ENCODE peak calls at places on chromosomes 13 and 19, in eight cellular contexts. One of them, this sample, is unnamed. For H3K9me3, the result is how much of the 10 kb centered on the place peaks cover.

GRCh38 chr13:33388254-33388998 is 102.9 kb upstream of the STARD13 start:
- DNase-seq in psoas muscle: no peak
- DNase-seq in H9: no peak
- DNase-seq in adrenal gland: no peak
- DNase-seq in body of pancreas: no peak
- DNase-seq in tibial nerve: no peak
- DNase-seq in aorta: no peak
- DNase-seq in GM23248: peak
- DNase-seq in this sample: no peak

GRCh38 chr13:24834902-24835510 is 71.0 kb downstream of the RNF17 start:
- DNase-seq in body of pancreas: no peak
- DNase-seq in GM23248: no peak
- DNase-seq in adrenal gland: no peak
- DNase-seq in tibial nerve: no peak
- DNase-seq in psoas muscle: no peak
- DNase-seq in aorta: no peak
- DNase-seq in H9: no peak
- DNase-seq in this sample: no peak

GRCh38 chr13:36549771-36550170 is 117.5 kb downstream of the CCNA1 start:
- DNase-seq in psoas muscle: no peak
- DNase-seq in adrenal gland: peak
- DNase-seq in body of pancreas: no peak
- DNase-seq in GM23248: no peak
- DNase-seq in tibial nerve: no peak
- DNase-seq in aorta: no peak
- DNase-seq in H9: no peak
- DNase-seq in this sample: no peak

GRCh38 chr19:15934332-15935078 is at the start of gene CYP4F11:
- DNase-seq in body of pancreas: peak
- DNase-seq in aorta: peak
- DNase-seq in GM23248: no peak
- DNase-seq in H9: no peak
- DNase-seq in psoas muscle: peak
- DNase-seq in tibial nerve: peak
- DNase-seq in adrenal gland: peak
- DNase-seq in this sample: no peak

GRCh38 chr13:41496420-41497234 is 39.3 kb downstream of the RGCC start:
- DNase-seq in aorta: no peak
- DNase-seq in GM23248: peak
- DNase-seq in adrenal gland: no peak
- DNase-seq in psoas muscle: no peak
- DNase-seq in body of pancreas: no peak
- DNase-seq in H9: no peak
- DNase-seq in tibial nerve: no peak
- DNase-seq in this sample: no peak

GRCh38 chr13:45242070-45242469 is 41.2 kb upstream of the KCTD4 start:
- DNase-seq in H9: no peak
- DNase-seq in psoas muscle: no peak
- DNase-seq in adrenal gland: no peak
- DNase-seq in aorta: no peak
- DNase-seq in body of pancreas: peak
- DNase-seq in GM23248: peak
- DNase-seq in tibial nerve: no peak
- DNase-seq in this sample: no peak

GRCh38 chr13:42396501-42396900 is 124.5 kb downstream of the AKAP11 start:
- DNase-seq in psoas muscle: no peak
- DNase-seq in H9: no peak
- DNase-seq in GM23248: no peak
- DNase-seq in body of pancreas: no peak
- DNase-seq in tibial nerve: no peak
- DNase-seq in adrenal gland: no peak
- DNase-seq in aorta: no peak
- DNase-seq in this sample: no peak

GRCh38 chr13:51806571-51806970 is 2.6 kb upstream of the DHRS12 start:
- DNase-seq in body of pancreas: peak
- DNase-seq in H9: no peak
- DNase-seq in tibial nerve: peak
- DNase-seq in aorta: no peak
- DNase-seq in psoas muscle: no peak
- DNase-seq in GM23248: peak
- DNase-seq in adrenal gland: peak
- DNase-seq in this sample: no peak

GRCh38 chr13:102580552-102581169 is 16.1 kb upstream of the TPP2 start:
- DNase-seq in H9: no peak
- DNase-seq in body of pancreas: peak
- DNase-seq in tibial nerve: peak
- DNase-seq in aorta: no peak
- DNase-seq in GM23248: peak
- DNase-seq in adrenal gland: peak
- DNase-seq in psoas muscle: no peak
- DNase-seq in this sample: no peak

GRCh38 chr19:7187605-7188339 is 106.4 kb downstream of the INSR start:
- DNase-seq in tibial nerve: no peak
- DNase-seq in body of pancreas: no peak
- DNase-seq in aorta: no peak
- DNase-seq in adrenal gland: no peak
- DNase-seq in GM23248: no peak
- DNase-seq in psoas muscle: no peak
- DNase-seq in H9: no peak
- DNase-seq in this sample: no peak

DNA sequence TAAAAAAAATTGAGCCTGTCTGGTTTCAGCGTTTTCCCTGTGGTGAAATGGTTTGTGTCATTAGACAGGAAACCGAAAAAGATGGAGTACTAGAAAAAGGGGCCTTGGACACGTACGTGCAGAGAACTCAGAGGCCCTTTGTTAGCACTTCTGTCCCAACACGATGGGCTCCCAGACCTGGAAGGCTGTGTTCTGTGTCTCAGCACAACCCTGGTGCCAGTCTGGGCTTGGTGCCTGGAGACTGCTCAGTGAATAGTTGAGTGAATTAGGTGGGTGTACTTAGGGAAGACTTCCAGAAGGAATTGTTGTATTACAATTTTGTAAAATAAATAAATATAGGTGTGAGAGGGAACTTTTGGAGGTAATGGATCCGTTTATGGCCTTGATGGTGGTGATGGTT is 8.7 kb downstream of the ZNF71 start:
- DNase-seq in psoas muscle: no peak
- DNase-seq in aorta: no peak
- DNase-seq in H9: no peak
- DNase-seq in tibial nerve: no peak
- DNase-seq in body of pancreas: no peak
- DNase-seq in adrenal gland: no peak
- DNase-seq in GM23248: peak
- DNase-seq in this sample: no peak
- H3K9me3 ChIP-seq in psoas muscle: half or more
- H3K9me3 ChIP-seq in aorta: under half
- H3K9me3 ChIP-seq in H9: under half
- H3K9me3 ChIP-seq in tibial nerve: half or more
- H3K9me3 ChIP-seq in body of pancreas: under half
- H3K9me3 ChIP-seq in adrenal gland: under half
- H3K9me3 ChIP-seq in GM23248: under half
- H3K9me3 ChIP-seq in this sample: under half

GRCh38 chr19:57686727-57687126 is 5.0 kb downstream of the ZNF551 start:
- DNase-seq in body of pancreas: no peak
- DNase-seq in GM23248: no peak
- DNase-seq in psoas muscle: no peak
- DNase-seq in tibial nerve: no peak
- DNase-seq in adrenal gland: no peak
- DNase-seq in aorta: no peak
- DNase-seq in H9: no peak
- DNase-seq in this sample: no peak

GRCh38 chr19:57687363-57688010 is 5.7 kb downstream of the ZNF551 start:
- DNase-seq in psoas muscle: no peak
- DNase-seq in H9: no peak
- DNase-seq in adrenal gland: no peak
- DNase-seq in aorta: no peak
- DNase-seq in GM23248: no peak
- DNase-seq in body of pancreas: no peak
- DNase-seq in tibial nerve: no peak
- DNase-seq in this sample: no peak

GRCh38 chr19:57688011-57688763 is 6.4 kb downstream of the ZNF551 start:
- DNase-seq in tibial nerve: no peak
- DNase-seq in GM23248: no peak
- DNase-seq in psoas muscle: no peak
- DNase-seq in H9: peak
- DNase-seq in body of pancreas: no peak
- DNase-seq in aorta: no peak
- DNase-seq in adrenal gland: no peak
- DNase-seq in this sample: no peak

DNA sequence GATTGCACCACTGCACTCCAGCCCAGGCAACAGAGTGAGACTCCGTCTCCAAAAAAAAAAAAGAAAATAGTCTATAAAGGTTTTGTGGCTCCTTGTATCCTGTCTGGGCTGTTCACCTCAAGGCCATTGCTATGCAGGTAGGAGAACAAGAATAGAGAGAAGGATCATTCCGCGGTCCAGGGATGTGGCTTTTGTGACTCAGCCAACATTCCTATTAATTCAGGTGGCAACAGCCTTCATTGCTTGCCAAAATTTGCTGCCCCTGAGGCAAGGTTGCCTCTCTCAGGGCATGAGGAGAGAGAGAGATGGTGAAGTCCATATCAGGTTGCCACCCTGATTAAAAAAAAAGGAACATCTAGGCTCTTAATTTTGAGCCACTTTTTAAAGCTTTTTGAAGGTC is 8.0 kb downstream of the ZNF551 start:
- DNase-seq in aorta: no peak
- DNase-seq in tibial nerve: no peak
- DNase-seq in H9: peak
- DNase-seq in adrenal gland: no peak
- DNase-seq in body of pancreas: no peak
- DNase-seq in psoas muscle: no peak
- DNase-seq in GM23248: no peak
- DNase-seq in this sample: no peak
- H3K9me3 ChIP-seq in aorta: half or more
- H3K9me3 ChIP-seq in tibial nerve: half or more
- H3K9me3 ChIP-seq in H9: under half
- H3K9me3 ChIP-seq in adrenal gland: under half
- H3K9me3 ChIP-seq in body of pancreas: under half
- H3K9me3 ChIP-seq in psoas muscle: half or more
- H3K9me3 ChIP-seq in GM23248: under half
- H3K9me3 ChIP-seq in this sample: under half

GRCh38 chr13:111539791-111540446 is 219.5 kb downstream of the TEX29 start:
- DNase-seq in psoas muscle: no peak
- DNase-seq in H9: no peak
- DNase-seq in tibial nerve: no peak
- DNase-seq in adrenal gland: no peak
- DNase-seq in aorta: no peak
- DNase-seq in body of pancreas: no peak
- DNase-seq in GM23248: no peak
- DNase-seq in this sample: no peak

GRCh38 chr13:111541345-111541744 is 220.9 kb downstream of the TEX29 start:
- DNase-seq in tibial nerve: no peak
- DNase-seq in body of pancreas: no peak
- DNase-seq in adrenal gland: no peak
- DNase-seq in H9: no peak
- DNase-seq in psoas muscle: no peak
- DNase-seq in GM23248: no peak
- DNase-seq in aorta: no peak
- DNase-seq in this sample: no peak

GRCh38 chr13:111542530-111543341 is 222.3 kb downstream of the TEX29 start:
- DNase-seq in GM23248: no peak
- DNase-seq in adrenal gland: no peak
- DNase-seq in aorta: no peak
- DNase-seq in body of pancreas: no peak
- DNase-seq in tibial nerve: no peak
- DNase-seq in H9: no peak
- DNase-seq in psoas muscle: no peak
- DNase-seq in this sample: no peak

GRCh38 chr13:111540486-111540885 is 220.0 kb downstream of the TEX29 start:
- DNase-seq in adrenal gland: no peak
- DNase-seq in body of pancreas: no peak
- DNase-seq in aorta: no peak
- DNase-seq in GM23248: no peak
- DNase-seq in psoas muscle: no peak
- DNase-seq in H9: no peak
- DNase-seq in tibial nerve: no peak
- DNase-seq in this sample: no peak

DNA sequence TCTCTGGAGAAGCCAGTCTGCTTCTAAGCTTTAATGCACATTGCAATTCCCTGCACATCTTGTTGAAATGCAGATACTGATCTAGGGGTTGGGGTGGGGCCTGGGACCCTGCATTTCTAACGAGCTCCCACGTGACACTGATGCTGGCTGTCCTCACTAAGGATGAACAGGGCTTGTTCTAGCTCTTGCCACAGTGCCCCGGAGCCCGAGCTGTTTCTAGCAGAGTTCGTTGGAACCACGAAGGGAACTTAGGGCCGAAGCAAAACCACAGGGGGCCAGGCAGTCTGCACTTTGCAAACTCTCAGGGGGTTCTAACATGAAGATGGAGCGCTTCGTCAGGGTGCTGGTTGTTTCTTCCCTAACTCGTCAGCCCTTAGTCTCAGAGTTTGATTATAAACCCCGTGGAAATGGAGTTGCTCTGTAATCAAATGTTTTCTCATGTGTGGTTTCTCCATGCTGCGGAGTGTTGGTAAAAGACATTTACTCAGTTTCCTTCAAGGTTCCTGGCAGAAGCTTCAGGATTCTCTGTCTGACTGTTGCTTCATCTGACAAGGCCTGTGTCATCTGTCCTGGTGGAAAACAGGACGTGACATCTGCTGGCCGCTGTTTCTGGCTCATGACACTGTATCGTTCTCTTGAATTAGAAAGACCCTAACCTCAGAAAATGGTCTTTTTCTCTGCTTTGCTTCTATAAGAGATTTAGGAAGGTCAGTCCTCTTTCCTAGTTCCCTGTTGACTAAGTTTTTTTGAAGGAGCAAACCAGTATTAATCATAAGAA is 221.5 kb downstream of the TEX29 start:
- DNase-seq in adrenal gland: no peak
- DNase-seq in aorta: no peak
- DNase-seq in GM23248: no peak
- DNase-seq in psoas muscle: no peak
- DNase-seq in body of pancreas: no peak
- DNase-seq in tibial nerve: no peak
- DNase-seq in H9: no peak
- DNase-seq in this sample: no peak
- H3K9me3 ChIP-seq in adrenal gland: under half
- H3K9me3 ChIP-seq in aorta: under half
- H3K9me3 ChIP-seq in GM23248: under half
- H3K9me3 ChIP-seq in psoas muscle: under half
- H3K9me3 ChIP-seq in body of pancreas: under half
- H3K9me3 ChIP-seq in tibial nerve: under half
- H3K9me3 ChIP-seq in H9: under half
- H3K9me3 ChIP-seq in this sample: under half

DNA sequence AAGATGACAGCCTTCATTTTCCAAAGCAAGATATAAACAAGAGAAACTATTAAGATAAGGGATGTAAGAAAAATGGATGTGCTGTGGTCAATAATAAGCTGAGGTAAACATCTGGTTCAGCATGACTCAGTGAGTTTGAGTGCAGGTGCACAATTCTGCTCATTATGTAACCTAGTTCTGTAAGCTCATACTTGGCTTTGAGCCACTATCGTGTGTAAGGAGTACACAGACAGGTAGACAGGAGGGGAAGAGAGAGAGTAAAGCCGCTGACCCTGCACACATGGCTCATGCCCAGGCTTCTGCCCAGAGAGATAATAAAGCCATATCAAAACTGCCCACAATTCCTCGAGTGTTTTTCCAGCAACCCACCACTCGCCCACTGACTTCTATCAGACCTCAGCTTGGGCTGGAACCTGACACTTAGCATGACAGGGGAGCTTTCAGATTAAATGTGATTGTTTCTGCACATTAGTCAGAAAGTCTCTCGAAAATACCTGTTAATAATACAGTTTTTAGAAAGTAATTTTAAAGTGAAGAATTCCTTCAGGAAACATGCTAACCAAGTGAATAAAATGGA is 51.7 kb downstream of the ZNF91 start:
- DNase-seq in H9: no peak
- DNase-seq in psoas muscle: no peak
- DNase-seq in body of pancreas: no peak
- DNase-seq in GM23248: no peak
- DNase-seq in tibial nerve: no peak
- DNase-seq in adrenal gland: no peak
- DNase-seq in aorta: no peak
- DNase-seq in this sample: no peak
- H3K9me3 ChIP-seq in H9: under half
- H3K9me3 ChIP-seq in psoas muscle: half or more
- H3K9me3 ChIP-seq in body of pancreas: under half
- H3K9me3 ChIP-seq in GM23248: under half
- H3K9me3 ChIP-seq in tibial nerve: half or more
- H3K9me3 ChIP-seq in adrenal gland: under half
- H3K9me3 ChIP-seq in aorta: under half
- H3K9me3 ChIP-seq in this sample: under half